ENCODE peak calls at places on chromosomes 12 and 14, in nine cellular contexts. One of them, this sample, is unnamed.

GRCh38 chr12:58030566-58031279 is 89.4 kb downstream of the ATP23 start:
- DNase-seq in right cardiac atrium: no peak
- DNase-seq in CD8-positive, alpha-beta T cell: no peak
- DNase-seq in CD8-positive, alpha-beta memory T cell: no peak
- DNase-seq in cardiac muscle cell: peak; percentile 20
- DNase-seq in thoracic aorta: no peak
- DNase-seq in tibial artery: no peak
- DNase-seq in fibroblast of lung: peak; percentile 7
- DNase-seq in psoas muscle: no peak
- DNase-seq in this sample: no peak

GRCh38 chr12:65278576-65279386 is at the start of gene MSRB3:
- DNase-seq in thoracic aorta: peak; percentile 21
- DNase-seq in tibial artery: peak; percentile 69
- DNase-seq in psoas muscle: peak; percentile 89
- DNase-seq in fibroblast of lung: peak; percentile 78
- DNase-seq in CD8-positive, alpha-beta T cell: no peak
- DNase-seq in cardiac muscle cell: peak; percentile 88
- DNase-seq in CD8-positive, alpha-beta memory T cell: peak; percentile 1
- DNase-seq in right cardiac atrium: peak; percentile 81
- DNase-seq in this sample: peak; percentile 89

GRCh38 chr14:70808023-70808401 is 1.3 kb downstream of the MAP3K9 start:
- DNase-seq in thoracic aorta: no peak
- DNase-seq in right cardiac atrium: no peak
- DNase-seq in CD8-positive, alpha-beta T cell: peak; percentile 75
- DNase-seq in CD8-positive, alpha-beta memory T cell: peak; percentile 48
- DNase-seq in fibroblast of lung: no peak
- DNase-seq in psoas muscle: no peak
- DNase-seq in cardiac muscle cell: no peak
- DNase-seq in tibial artery: no peak
- DNase-seq in this sample: no peak

GRCh38 chr12:13889913-13890312 is 91.5 kb downstream of the GRIN2B start:
- DNase-seq in psoas muscle: no peak
- DNase-seq in CD8-positive, alpha-beta memory T cell: no peak
- DNase-seq in right cardiac atrium: no peak
- DNase-seq in fibroblast of lung: no peak
- DNase-seq in cardiac muscle cell: no peak
- DNase-seq in thoracic aorta: no peak
- DNase-seq in CD8-positive, alpha-beta T cell: no peak
- DNase-seq in tibial artery: no peak
- DNase-seq in this sample: no peak

GRCh38 chr12:97595936-97596335 is 133.3 kb downstream of the RMST start:
- DNase-seq in thoracic aorta: no peak
- DNase-seq in fibroblast of lung: no peak
- DNase-seq in CD8-positive, alpha-beta T cell: no peak
- DNase-seq in tibial artery: no peak
- DNase-seq in CD8-positive, alpha-beta memory T cell: no peak
- DNase-seq in right cardiac atrium: no peak
- DNase-seq in cardiac muscle cell: no peak
- DNase-seq in psoas muscle: no peak
- DNase-seq in this sample: no peak

GRCh38 chr14:31988237-31988636 is 88.9 kb upstream of the ARHGAP5 start:
- DNase-seq in fibroblast of lung: no peak
- DNase-seq in psoas muscle: no peak
- DNase-seq in tibial artery: no peak
- DNase-seq in right cardiac atrium: no peak
- DNase-seq in CD8-positive, alpha-beta T cell: no peak
- DNase-seq in CD8-positive, alpha-beta memory T cell: no peak
- DNase-seq in cardiac muscle cell: no peak
- DNase-seq in thoracic aorta: no peak
- DNase-seq in this sample: no peak

GRCh38 chr12:109111775-109112491 is 4.5 kb upstream of the ACACB start:
- DNase-seq in CD8-positive, alpha-beta T cell: peak; percentile 46
- DNase-seq in cardiac muscle cell: peak; percentile 73
- DNase-seq in thoracic aorta: no peak
- DNase-seq in psoas muscle: peak; percentile 80
- DNase-seq in fibroblast of lung: peak; percentile 71
- DNase-seq in CD8-positive, alpha-beta memory T cell: peak; percentile 19
- DNase-seq in tibial artery: peak; percentile 76
- DNase-seq in right cardiac atrium: peak; percentile 73
- DNase-seq in this sample: peak; percentile 77

GRCh38 chr14:35159742-35160409 is 37.5 kb downstream of the PRORP start:
- DNase-seq in fibroblast of lung: peak; percentile 89
- DNase-seq in CD8-positive, alpha-beta memory T cell: no peak
- DNase-seq in tibial artery: no peak
- DNase-seq in cardiac muscle cell: peak; percentile 84
- DNase-seq in psoas muscle: no peak
- DNase-seq in CD8-positive, alpha-beta T cell: no peak
- DNase-seq in thoracic aorta: no peak
- DNase-seq in right cardiac atrium: no peak
- DNase-seq in this sample: no peak

GRCh38 chr14:52936437-52936836 is 14.4 kb downstream of the FERMT2 start:
- DNase-seq in CD8-positive, alpha-beta memory T cell: no peak
- DNase-seq in thoracic aorta: no peak
- DNase-seq in right cardiac atrium: no peak
- DNase-seq in psoas muscle: no peak
- DNase-seq in fibroblast of lung: no peak
- DNase-seq in tibial artery: no peak
- DNase-seq in CD8-positive, alpha-beta T cell: no peak
- DNase-seq in cardiac muscle cell: no peak
- DNase-seq in this sample: no peak

DNA sequence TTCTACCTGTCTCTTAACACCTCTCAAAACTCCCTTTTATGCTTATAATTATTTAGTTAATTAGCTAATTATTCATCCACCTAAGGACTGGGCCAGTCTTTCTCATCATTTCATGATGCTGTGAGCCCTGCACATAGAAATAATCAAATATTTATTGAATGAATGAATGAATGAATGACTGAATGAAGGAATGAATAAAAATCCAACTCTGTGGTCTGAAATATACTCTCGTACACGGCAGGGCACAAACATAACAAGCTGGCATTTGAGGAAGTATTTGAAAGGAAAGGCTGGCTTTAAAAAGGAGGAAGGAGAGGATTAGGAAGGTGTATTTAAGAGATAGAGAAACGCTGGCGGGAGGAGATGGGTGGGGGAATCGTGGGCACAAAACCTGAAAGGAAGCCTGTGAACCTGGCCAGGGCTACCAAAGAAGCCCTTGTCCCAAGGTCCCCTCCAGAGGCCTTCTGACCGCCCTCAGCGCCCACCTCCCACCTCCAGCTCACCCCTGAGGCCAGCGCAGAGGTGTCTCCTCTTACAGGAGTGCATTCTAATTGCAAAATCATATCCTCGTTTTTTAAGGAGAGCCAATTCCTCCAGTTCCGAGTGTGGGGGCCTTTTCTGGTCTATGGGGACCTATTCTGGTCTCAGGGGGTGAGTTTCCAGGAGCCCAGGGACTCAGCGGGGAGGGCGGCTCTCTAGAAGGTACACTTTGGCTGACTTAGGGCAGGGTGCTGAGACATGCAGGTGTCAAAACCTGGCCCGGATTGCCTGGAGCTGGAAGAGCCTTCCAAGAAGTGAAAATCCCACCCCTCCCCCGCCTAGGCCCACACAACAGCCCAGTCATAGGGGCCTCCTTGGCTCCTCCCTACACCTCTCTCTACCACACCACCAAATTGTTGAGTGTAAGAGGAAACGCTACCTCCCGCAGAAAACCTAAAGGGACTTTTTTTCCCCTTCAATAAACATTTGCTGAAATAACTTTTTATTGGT is 8.7 kb upstream of the JDP2 start:
- DNase-seq in right cardiac atrium: no peak
- DNase-seq in psoas muscle: no peak
- DNase-seq in CD8-positive, alpha-beta T cell: peak; percentile 28
- DNase-seq in thoracic aorta: no peak
- DNase-seq in fibroblast of lung: no peak
- DNase-seq in tibial artery: no peak
- DNase-seq in cardiac muscle cell: peak; percentile 49
- DNase-seq in CD8-positive, alpha-beta memory T cell: no peak
- DNase-seq in this sample: no peak
- H3K4me3 ChIP-seq in right cardiac atrium: no peak overlapping the region
- H3K4me3 ChIP-seq in psoas muscle: no peak overlapping the region
- H3K4me3 ChIP-seq in CD8-positive, alpha-beta T cell: no peak overlapping the region
- H3K4me3 ChIP-seq in thoracic aorta: no peak overlapping the region
- H3K4me3 ChIP-seq in fibroblast of lung: no peak overlapping the region
- H3K4me3 ChIP-seq in tibial artery: no peak overlapping the region
- H3K4me3 ChIP-seq in cardiac muscle cell: peak overlapping the region; percentile 11
- H3K4me3 ChIP-seq in CD8-positive, alpha-beta memory T cell: no peak overlapping the region
- H3K4me3 ChIP-seq in this sample: no peak overlapping the region

GRCh38 chr12:93591137-93591868 is 18.8 kb downstream of the SOCS2 start:
- DNase-seq in right cardiac atrium: peak; percentile 88
- DNase-seq in fibroblast of lung: peak; percentile 90
- DNase-seq in tibial artery: peak; percentile 83
- DNase-seq in cardiac muscle cell: peak; percentile 85
- DNase-seq in psoas muscle: peak; percentile 88
- DNase-seq in CD8-positive, alpha-beta memory T cell: peak; percentile 30
- DNase-seq in CD8-positive, alpha-beta T cell: peak; percentile 30
- DNase-seq in thoracic aorta: peak; percentile 44
- DNase-seq in this sample: peak; percentile 90
- H3K27ac ChIP-seq in right cardiac atrium: peak overlapping the region; percentile 64
- H3K27ac ChIP-seq in fibroblast of lung: peak overlapping the region; percentile 73
- H3K27ac ChIP-seq in tibial artery: peak overlapping the region; percentile 42
- H3K27ac ChIP-seq in cardiac muscle cell: no peak overlapping the region
- H3K27ac ChIP-seq in psoas muscle: peak overlapping the region; percentile 72
- H3K27ac ChIP-seq in CD8-positive, alpha-beta memory T cell: peak overlapping the region; percentile 58
- H3K27ac ChIP-seq in CD8-positive, alpha-beta T cell: no peak overlapping the region
- H3K27ac ChIP-seq in thoracic aorta: peak overlapping the region; percentile 81
- H3K27ac ChIP-seq in this sample: peak overlapping the region; percentile 78

DNA sequence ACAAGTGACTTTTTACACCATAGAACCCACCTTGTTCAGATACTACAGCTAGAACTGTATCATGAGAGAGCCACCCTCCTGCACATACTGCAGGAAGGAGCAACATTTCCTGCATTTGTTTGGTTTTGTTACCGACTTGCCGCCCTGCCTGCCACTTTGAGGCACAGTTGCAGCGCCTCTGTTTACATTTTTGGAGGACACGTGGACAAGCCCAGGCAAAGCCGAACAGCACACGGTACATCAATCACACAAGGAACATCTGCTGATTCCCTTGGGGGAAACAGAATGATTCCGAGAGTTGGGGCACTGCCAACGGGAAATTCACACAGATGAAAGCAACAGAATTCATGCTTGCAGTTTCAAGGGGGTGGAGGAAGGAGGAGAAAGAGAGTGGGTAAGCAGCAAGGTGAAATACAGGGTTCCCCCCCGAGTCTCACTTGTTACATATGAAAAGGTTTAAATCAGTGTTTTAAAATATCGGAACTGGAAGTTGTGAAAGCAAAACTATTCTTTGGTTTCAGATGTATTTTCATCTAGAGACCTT is 110.7 kb downstream of the BTG1 start:
- DNase-seq in right cardiac atrium: peak; percentile 21
- DNase-seq in CD8-positive, alpha-beta memory T cell: peak; percentile 57
- DNase-seq in fibroblast of lung: peak; percentile 90
- DNase-seq in cardiac muscle cell: peak; percentile 54
- DNase-seq in CD8-positive, alpha-beta T cell: peak; percentile 63
- DNase-seq in tibial artery: peak; percentile 35
- DNase-seq in psoas muscle: peak; percentile 49
- DNase-seq in thoracic aorta: no peak
- DNase-seq in this sample: no peak
- H3K4me3 ChIP-seq in right cardiac atrium: peak overlapping the region; percentile 40
- H3K4me3 ChIP-seq in CD8-positive, alpha-beta memory T cell: peak overlapping the region; percentile 44
- H3K4me3 ChIP-seq in fibroblast of lung: peak overlapping the region; percentile 34
- H3K4me3 ChIP-seq in cardiac muscle cell: no peak overlapping the region
- H3K4me3 ChIP-seq in CD8-positive, alpha-beta T cell: peak overlapping the region; percentile 38
- H3K4me3 ChIP-seq in tibial artery: peak overlapping the region; percentile 37
- H3K4me3 ChIP-seq in psoas muscle: peak overlapping the region; percentile 8
- H3K4me3 ChIP-seq in thoracic aorta: peak overlapping the region; percentile 59
- H3K4me3 ChIP-seq in this sample: peak overlapping the region; percentile 55

GRCh38 chr14:80605536-80605935 is 336.0 kb downstream of the CEP128 start:
- DNase-seq in right cardiac atrium: no peak
- DNase-seq in tibial artery: no peak
- DNase-seq in CD8-positive, alpha-beta memory T cell: no peak
- DNase-seq in fibroblast of lung: no peak
- DNase-seq in CD8-positive, alpha-beta T cell: no peak
- DNase-seq in thoracic aorta: no peak
- DNase-seq in cardiac muscle cell: peak; percentile 28
- DNase-seq in psoas muscle: no peak
- DNase-seq in this sample: no peak

GRCh38 chr14:80607430-80608200 is 333.9 kb downstream of the CEP128 start:
- DNase-seq in psoas muscle: no peak
- DNase-seq in CD8-positive, alpha-beta T cell: no peak
- DNase-seq in tibial artery: no peak
- DNase-seq in CD8-positive, alpha-beta memory T cell: no peak
- DNase-seq in right cardiac atrium: no peak
- DNase-seq in thoracic aorta: no peak
- DNase-seq in cardiac muscle cell: peak; percentile 78
- DNase-seq in fibroblast of lung: peak; percentile 44
- DNase-seq in this sample: no peak

GRCh38 chr14:80609055-80609454 is 332.5 kb downstream of the CEP128 start:
- DNase-seq in CD8-positive, alpha-beta memory T cell: no peak
- DNase-seq in cardiac muscle cell: no peak
- DNase-seq in CD8-positive, alpha-beta T cell: no peak
- DNase-seq in fibroblast of lung: no peak
- DNase-seq in psoas muscle: no peak
- DNase-seq in thoracic aorta: no peak
- DNase-seq in right cardiac atrium: no peak
- DNase-seq in tibial artery: no peak
- DNase-seq in this sample: no peak

GRCh38 chr14:80608563-80608962 is 333.0 kb downstream of the CEP128 start:
- DNase-seq in tibial artery: no peak
- DNase-seq in fibroblast of lung: no peak
- DNase-seq in CD8-positive, alpha-beta memory T cell: no peak
- DNase-seq in CD8-positive, alpha-beta T cell: no peak
- DNase-seq in psoas muscle: no peak
- DNase-seq in thoracic aorta: no peak
- DNase-seq in right cardiac atrium: no peak
- DNase-seq in cardiac muscle cell: no peak
- DNase-seq in this sample: no peak

DNA sequence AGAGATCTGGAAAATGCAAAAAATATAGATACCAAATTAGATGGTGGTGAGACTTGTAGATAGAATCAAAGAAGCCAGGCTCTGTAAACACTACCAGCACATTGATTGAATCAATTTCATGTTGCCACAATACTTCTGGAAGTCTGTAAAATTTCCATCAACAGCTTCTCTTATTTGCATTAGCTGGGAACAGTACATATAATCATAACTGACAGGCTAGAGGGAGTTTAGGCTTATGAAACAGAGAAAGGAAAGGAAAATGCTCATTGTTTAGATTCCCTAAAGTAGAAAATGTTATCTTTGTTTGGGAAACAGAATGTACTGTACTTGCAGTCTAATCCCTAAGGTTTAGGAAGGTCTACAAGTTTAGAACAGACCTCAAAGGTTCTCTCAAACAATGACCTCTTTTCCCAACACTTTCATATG is 335.2 kb downstream of the CEP128 start:
- DNase-seq in thoracic aorta: no peak
- DNase-seq in cardiac muscle cell: peak; percentile 77
- DNase-seq in psoas muscle: no peak
- DNase-seq in right cardiac atrium: no peak
- DNase-seq in CD8-positive, alpha-beta memory T cell: no peak
- DNase-seq in CD8-positive, alpha-beta T cell: no peak
- DNase-seq in fibroblast of lung: peak; percentile 69
- DNase-seq in tibial artery: no peak
- DNase-seq in this sample: no peak
- H3K27ac ChIP-seq in thoracic aorta: no peak overlapping the region
- H3K27ac ChIP-seq in cardiac muscle cell: no peak overlapping the region
- H3K27ac ChIP-seq in psoas muscle: no peak overlapping the region
- H3K27ac ChIP-seq in right cardiac atrium: no peak overlapping the region
- H3K27ac ChIP-seq in CD8-positive, alpha-beta memory T cell: no peak overlapping the region
- H3K27ac ChIP-seq in CD8-positive, alpha-beta T cell: no peak overlapping the region
- H3K27ac ChIP-seq in fibroblast of lung: no peak overlapping the region
- H3K27ac ChIP-seq in tibial artery: no peak overlapping the region
- H3K27ac ChIP-seq in this sample: no peak overlapping the region

This sample was measured in coronary artery.